ENCODE peak calls at places on chromosomes 7 and 10, in five cellular contexts. R is mesendoderm; Y is tibial artery; X is effector memory CD4-positive, alpha-beta T cell; W is H7. Q is an unnamed sample. For H3K27me3, the result is how much of the 10 kb centered on the place peaks cover.

GRCh38 chr7:36283711-36284130 is 105.9 kb upstream of the ANLN start:
- DNase-seq in X (no peak), Y (peak), R (no peak), W (no peak), Q (peak)

GRCh38 chr7:68440870-68441269 is 1157.4 kb upstream of the AUTS2 start:
- DNase-seq in W (no peak), X (no peak), Y (no peak), R (no peak), Q (no peak)

GRCh38 chr10:109676703-109677102 is 246.6 kb downstream of the XPNPEP1 start:
- DNase-seq in R (peak), W (no peak), X (no peak), Y (no peak), Q (no peak)

GRCh38 chr10:118729641-118730258 is 25.0 kb downstream of the CACUL1 start:
- DNase-seq in R (no peak), Y (no peak), X (no peak), W (no peak), Q (no peak)

GRCh38 chr10:86945361-86946214 is 11.8 kb downstream of the MMRN2 start:
- DNase-seq in R (peak), Y (peak), X (no peak), W (peak), Q (peak)

GRCh38 chr10:32171213-32171612 is 115.0 kb upstream of the KIF5B start:
- DNase-seq in R (no peak), Y (no peak), X (no peak), W (no peak), Q (no peak)

GRCh38 chr7:55365103-55365679 is at the start of gene LANCL2:
- DNase-seq in R (no peak), W (no peak), Y (no peak), X (no peak), Q (no peak)

GRCh38 chr10:77801474-77802238 is 124.9 kb downstream of the DLG5 start:
- DNase-seq in R (peak), Y (no peak), W (no peak), X (peak), Q (no peak)

GRCh38 chr10:42491801-42492200 is 146.6 kb downstream of the ZNF33B start:
- DNase-seq in X (no peak), W (no peak), Y (no peak), R (no peak), Q (no peak)

GRCh38 chr7:133602291-133602690 is 349.4 kb downstream of the EXOC4 start:
- DNase-seq in X (no peak), W (no peak), Y (no peak), R (no peak), Q (no peak)

GRCh38 chr7:46660402-46660801 is 739.3 kb upstream of the IGFBP3 start:
- DNase-seq in W (no peak), R (no peak), Y (no peak), X (no peak), Q (no peak)

GRCh38 chr10:30581779-30582380 is 47.7 kb downstream of the LYZL2 start:
- DNase-seq in W (peak), R (peak), Y (no peak), X (no peak), Q (no peak)

GRCh38 chr10:98528166-98528784 is 81.5 kb upstream of the HPS1 start:
- DNase-seq in Y (no peak), X (no peak), R (no peak), W (no peak), Q (no peak)

GRCh38 chr10:60975716-60976115 is 31.7 kb upstream of the RHOBTB1 start:
- DNase-seq in X (no peak), Y (no peak), R (no peak), W (no peak), Q (no peak)

GRCh38 chr7:84017653-84018052 is 176.9 kb downstream of the SEMA3A start:
- DNase-seq in R (no peak), Y (no peak), X (no peak), W (no peak), Q (no peak)

GRCh38 chr7:146683439-146683838 is 566.8 kb downstream of the CNTNAP2 start:
- DNase-seq in R (no peak), Y (no peak), W (no peak), X (no peak), Q (no peak)

GRCh38 chr10:130570119-130570518 is 433.9 kb downstream of the GLRX3 start:
- DNase-seq in R (no peak), Y (no peak), W (no peak), X (no peak), Q (no peak)

GRCh38 chr7:28065308-28065707 is 115.3 kb downstream of the JAZF1 start:
- DNase-seq in R (no peak), X (no peak), Y (no peak), W (no peak), Q (no peak)

GRCh38 chr7:120988591-120989299 is at the start of gene CPED1:
- DNase-seq in W (peak), X (no peak), R (peak), Y (peak), Q (peak)

GRCh38 chr10:67621834-67622233 is 74.2 kb downstream of the CTNNA3 start:
- DNase-seq in W (no peak), Y (no peak), R (no peak), X (no peak), Q (no peak)

GRCh38 chr10:4474829-4475228 is 351.2 kb upstream of the AKR1E2 start:
- DNase-seq in W (no peak), Y (no peak), R (peak), X (no peak), Q (no peak)

GRCh38 chr10:99965700-99966099 is 44.0 kb downstream of the DNMBP start:
- DNase-seq in X (no peak), W (no peak), Y (no peak), R (no peak), Q (no peak)

GRCh38 chr7:24290004-24290641 is 6.1 kb downstream of the NPY start:
- DNase-seq in X (no peak), W (peak), R (peak), Y (no peak), Q (no peak)

GRCh38 chr10:642186-642890 is 47.1 kb downstream of the DIP2C start:
- DNase-seq in W (peak), X (no peak), Y (no peak), R (no peak), Q (no peak)

GRCh38 chr10:107565014-107565413 is 400.5 kb upstream of the SORCS1 start:
- DNase-seq in Y (no peak), X (no peak), W (no peak), R (no peak), Q (no peak)

GRCh38 chr7:131328387-131329175 is 905 bp downstream of the MKLN1 start:
- DNase-seq in X (no peak), W (no peak), Y (no peak), R (peak), Q (no peak)

GRCh38 chr10:126736737-126737136 is 66.2 kb upstream of the C10orf90 start:
- DNase-seq in W (no peak), R (no peak), Y (no peak), X (no peak), Q (no peak)

DNA sequence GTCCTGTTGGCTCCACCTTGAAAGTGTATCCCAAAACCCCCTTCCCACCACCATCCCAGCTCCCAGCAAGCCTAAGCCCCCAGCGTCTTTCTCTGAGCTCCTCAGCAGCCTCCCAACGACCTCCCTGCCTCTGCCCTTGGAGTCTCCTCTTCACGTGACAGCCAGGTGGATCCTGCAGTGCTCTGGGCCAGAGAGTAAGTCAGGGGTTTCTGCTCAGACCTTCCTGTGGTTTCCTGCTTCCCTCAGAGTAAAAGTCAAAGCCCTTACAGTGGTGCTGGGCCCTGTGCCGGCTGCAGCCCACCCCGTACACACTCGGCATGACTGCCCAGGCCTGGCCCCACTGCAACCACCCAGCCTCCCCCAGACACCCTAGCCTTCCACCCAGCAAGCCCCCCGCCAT is 51.9 kb downstream of the OAT start:
- DNase-seq in X (no peak), R (no peak), Y (no peak), W (no peak), Q (no peak)
- H3K27me3 ChIP-seq in X (under half), R (under half), Y (under half), W (under half), Q (under half)

GRCh38 chr7:149787428-149788299 is 14.3 kb upstream of the ZNF467 start:
- DNase-seq in Y (no peak), X (no peak), R (peak), W (peak), Q (no peak)
- H3K27me3 ChIP-seq in Y (under half), X (under half), R (under half), W (under half), Q (under half)

GRCh38 chr10:58515296-58515956 is 2.8 kb downstream of the BICC1 start:
- DNase-seq in X (no peak), R (no peak), Y (no peak), W (no peak), Q (no peak)

GRCh38 chr10:58516118-58516517 is 3.4 kb downstream of the BICC1 start:
- DNase-seq in W (no peak), R (no peak), Y (no peak), X (no peak), Q (no peak)

GRCh38 chr10:58513189-58514101 is 773 bp downstream of the BICC1 start:
- DNase-seq in R (peak), Y (peak), W (peak), X (no peak), Q (no peak)

GRCh38 chr10:58512470-58513188 is at the start of gene BICC1:
- DNase-seq in Y (peak), X (no peak), W (peak), R (peak), Q (no peak)

DNA sequence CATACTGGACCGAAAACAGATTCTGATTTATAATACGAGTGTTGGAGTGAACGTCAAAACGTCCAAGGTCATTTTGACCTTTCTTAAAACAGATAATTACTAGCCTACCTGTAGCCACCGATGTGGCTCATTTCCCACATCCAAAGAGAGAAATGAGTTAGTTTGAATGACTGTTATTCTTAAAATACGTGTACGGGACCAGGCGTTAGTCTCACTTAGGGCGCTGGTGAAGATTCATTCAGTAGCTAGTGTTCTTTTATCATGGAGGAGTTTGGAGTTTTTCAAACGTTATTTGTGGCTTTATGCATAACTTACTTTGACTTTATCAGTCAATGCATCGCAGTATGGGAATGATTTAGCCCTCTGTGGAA is 1.4 kb downstream of the BICC1 start:
- DNase-seq in W (no peak), X (no peak), Y (no peak), R (no peak), Q (no peak)
- H3K27me3 ChIP-seq in W (under half), X (under half), Y (under half), R (under half), Q (under half)

GRCh38 chr10:101238732-101239105 is 9.5 kb upstream of the LBX1 start:
- DNase-seq in R (no peak), W (peak), X (no peak), Y (no peak), Q (no peak)
- H3K27me3 ChIP-seq in R (under half), W (half or more), X (half or more), Y (under half), Q (under half)

DNA sequence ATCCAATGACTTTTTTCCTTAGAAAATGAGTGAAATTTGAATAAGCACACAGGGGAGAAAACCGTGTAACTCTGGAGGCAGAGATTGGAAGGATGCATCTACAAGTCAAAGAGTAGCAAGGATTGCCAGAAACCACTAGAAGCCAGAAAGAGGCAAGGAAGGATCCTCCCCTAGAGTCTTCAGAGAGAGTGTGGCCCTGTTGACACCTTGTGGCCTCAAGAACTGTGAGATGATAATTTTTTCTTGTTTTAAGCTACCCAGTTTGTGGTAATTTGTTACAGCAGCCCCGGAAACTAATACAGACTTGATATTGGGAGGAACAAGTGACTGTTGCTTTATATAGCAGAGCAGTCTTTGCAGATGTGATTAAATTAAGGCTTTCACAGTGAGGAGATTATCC is 3.6 kb upstream of the GIMAP7 start:
- DNase-seq in Y (no peak), R (no peak), W (no peak), X (no peak), Q (no peak)
- H3K27me3 ChIP-seq in Y (under half), R (under half), W (under half), X (under half), Q (under half)

DNA sequence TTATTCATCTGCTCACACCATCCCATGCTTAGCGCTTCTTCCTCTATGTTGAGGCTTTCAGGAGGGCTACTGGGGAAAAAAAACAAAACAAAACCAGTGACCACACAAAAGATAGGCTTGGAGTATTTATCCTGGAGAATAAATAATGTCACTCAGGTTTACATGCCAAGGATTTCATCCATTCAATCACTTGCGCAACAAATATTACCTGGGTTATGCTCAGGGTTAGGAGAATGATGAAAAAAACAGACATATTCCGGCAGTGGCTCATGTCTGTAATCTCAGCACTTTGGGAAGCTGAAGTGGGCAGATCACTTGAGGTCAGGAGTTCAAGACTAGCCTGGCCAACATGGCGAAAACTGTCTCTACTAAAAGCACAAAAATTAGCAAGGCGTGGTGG is 3.3 kb upstream of the ELOVL3 start:
- DNase-seq in R (no peak), X (no peak), Y (no peak), W (no peak), Q (no peak)
- H3K27me3 ChIP-seq in R (under half), X (under half), Y (under half), W (under half), Q (under half)